ENCODE peak calls at places on chromosomes 7 and 10, in six cellular contexts. W is HuH-7.5, S is iPS-NIHi11, B is RPMI8226, M is NCI-H1105 treated with DMSO at 0.1 percent for 48 hours, X is AG08395. V is an unnamed sample.

GRCh38 chr10:48470115-48470892 is 134.6 kb downstream of the ARHGAP22 start:
- DNase-seq in W (no peak), S (peak; percentile 59), B (no peak), M (no peak), X (no peak), V (no peak)

GRCh38 chr10:7400068-7400824 is 10.6 kb downstream of the SFMBT2 start:
- DNase-seq in W (no peak), S (no peak), B (no peak), M (no peak), X (no peak), V (no peak)

GRCh38 chr7:129896568-129897382 is 56.0 kb downstream of the UBE2H start:
- DNase-seq in W (no peak), S (no peak), B (no peak), M (no peak), X (no peak), V (no peak)

GRCh38 chr7:26284477-26284876 is 7.2 kb upstream of the SNX10 start:
- DNase-seq in W (no peak), S (no peak), B (no peak), M (no peak), X (no peak), V (no peak)

GRCh38 chr7:103432713-103433112 is 13.3 kb downstream of the SLC26A5 start:
- DNase-seq in W (no peak), S (no peak), B (no peak), M (no peak), X (no peak), V (no peak)

GRCh38 chr10:18409599-18410397 is 241.6 kb downstream of the NSUN6 start:
- DNase-seq in W (no peak), S (no peak), B (no peak), M (no peak), X (no peak), V (no peak)

GRCh38 chr10:6052247-6053221 is 9.6 kb downstream of the IL2RA start:
- DNase-seq in W (no peak), S (no peak), B (peak; percentile 80), M (no peak), X (no peak), V (no peak)

GRCh38 chr10:43026039-43026973 is 50.6 kb upstream of the RET start:
- DNase-seq in W (no peak), S (peak; percentile 78), B (peak; percentile 95), M (no peak), X (no peak), V (no peak)

GRCh38 chr7:154864531-154864908 is 138.4 kb downstream of the PAXIP1 start:
- DNase-seq in W (no peak), S (no peak), B (no peak), M (no peak), X (no peak), V (no peak)

GRCh38 chr10:6621536-6621935 is 41.5 kb upstream of the PRKCQ start:
- DNase-seq in W (no peak), S (no peak), B (no peak), M (no peak), X (peak; percentile 14), V (peak; percentile 58)

GRCh38 chr10:91592282-91593020 is 40.4 kb downstream of the PPP1R3C start:
- DNase-seq in W (no peak), S (no peak), B (no peak), M (peak; percentile 42), X (no peak), V (no peak)